ENCODE peak calls at places on chromosomes 1 and 21, in seven cellular contexts. V is activated CD4-positive, CD25-positive, alpha-beta regulatory T cell; Q is progenitor cell of endocrine pancreas; W is Caco-2; F is GM12865; X is sigmoid colon; Y is T-cell. R is an unnamed sample.

GRCh38 chr1:77888429-77889239 is at the start of gene NEXN:
- DNase-seq in V (no peak), X (peak), F (peak), W (peak), Q (peak), Y (no peak), R (peak)

GRCh38 chr21:43590220-43590619 is 69.1 kb downstream of the HSF2BP start:
- DNase-seq in W (no peak), F (no peak), Y (no peak), X (no peak), V (no peak), Q (no peak), R (no peak)

GRCh38 chr1:12182410-12182946 is 15.7 kb downstream of the TNFRSF1B start:
- DNase-seq in V (no peak), W (no peak), F (no peak), Q (no peak), X (no peak), Y (no peak), R (no peak)

GRCh38 chr21:29403922-29404538 is 105.3 kb downstream of the BACH1 start:
- DNase-seq in Y (no peak), V (no peak), F (no peak), X (no peak), Q (no peak), W (no peak), R (no peak)

GRCh38 chr21:45285266-45285931 is 2.3 kb downstream of the POFUT2 start:
- DNase-seq in V (no peak), X (no peak), Y (no peak), W (no peak), F (no peak), Q (no peak), R (no peak)

GRCh38 chr1:87295720-87296119 is 33.0 kb upstream of the LMO4 start:
- DNase-seq in F (no peak), X (no peak), Q (no peak), Y (no peak), W (no peak), V (no peak), R (no peak)

GRCh38 chr21:31543191-31543590 is 116.3 kb upstream of the SOD1 start:
- DNase-seq in F (no peak), V (no peak), X (no peak), W (no peak), Q (no peak), Y (no peak), R (no peak)

GRCh38 chr1:44270666-44271628 is 57.7 kb downstream of the DMAP1 start:
- DNase-seq in V (no peak), Q (no peak), F (no peak), W (no peak), Y (no peak), X (no peak), R (no peak)

GRCh38 chr1:184025242-184025675 is 12.3 kb downstream of the COLGALT2 start:
- DNase-seq in Q (no peak), Y (no peak), W (no peak), X (peak), F (no peak), V (no peak), R (no peak)

GRCh38 chr1:30887485-30888315 is 20.9 kb downstream of the SDC3 start:
- DNase-seq in V (no peak), Q (no peak), F (no peak), X (no peak), Y (no peak), W (no peak), R (no peak)

GRCh38 chr1:205350626-205351235 is 6.0 kb downstream of the KLHDC8A start:
- DNase-seq in Q (no peak), Y (no peak), W (no peak), F (no peak), X (no peak), V (no peak), R (no peak)

GRCh38 chr1:41682845-41683630 is 198.6 kb upstream of the EDN2 start:
- DNase-seq in W (no peak), Q (no peak), Y (no peak), F (no peak), V (no peak), X (no peak), R (no peak)

GRCh38 chr1:16014509-16015482 is 3.0 kb downstream of the HSPB7 start:
- DNase-seq in Q (no peak), V (no peak), F (peak), Y (no peak), W (no peak), X (peak), R (no peak)

GRCh38 chr1:21532992-21533534 is 23.8 kb downstream of the ALPL start:
- DNase-seq in Y (no peak), W (no peak), V (no peak), Q (no peak), X (no peak), F (no peak), R (no peak)

GRCh38 chr1:231165371-231165770 is 3.5 kb downstream of the TRIM67 start:
- DNase-seq in V (no peak), Y (no peak), W (no peak), X (no peak), Q (no peak), F (no peak), R (no peak)

R was measured in HuH-7.